ENCODE peak calls at places on chromosomes 2 and 18, in five cellular contexts. B, P, H, S and C are unnamed samples.

GRCh38 chr2:158131483-158131912 is 29.8 kb downstream of the UPP2 start:
- DNase-seq in B (no peak), P (no peak), H (no peak), S (peak), C (no peak)

GRCh38 chr2:73176205-73176880 is 26.0 kb upstream of the NOTO start:
- DNase-seq in B (peak), P (no peak), H (no peak), S (peak), C (no peak)

GRCh38 chr2:65015731-65016130 is 26.5 kb downstream of the SLC1A4 start:
- DNase-seq in B (no peak), P (no peak), H (no peak), S (no peak), C (no peak)

GRCh38 chr18:55321268-55322175 is 266.5 kb downstream of the TCF4 start:
- DNase-seq in B (no peak), P (peak), H (peak), S (no peak), C (peak)

GRCh38 chr2:47095302-47096020 is 59.6 kb downstream of the STPG4 start:
- DNase-seq in B (no peak), P (no peak), H (no peak), S (no peak), C (no peak)

GRCh38 chr18:69401475-69402218 is 959 bp downstream of the DOK6 start:
- DNase-seq in B (no peak), P (no peak), H (peak), S (no peak), C (peak)

GRCh38 chr2:163248321-163249090 is 409.9 kb upstream of the KCNH7 start:
- DNase-seq in B (no peak), P (no peak), H (no peak), S (no peak), C (no peak)

GRCh38 chr18:6650063-6650462 is 79.5 kb upstream of the ARHGAP28 start:
- DNase-seq in B (no peak), P (no peak), H (no peak), S (no peak), C (no peak)

GRCh38 chr2:45652090-45653050 is 895 bp downstream of the PRKCE start:
- DNase-seq in B (no peak), P (no peak), H (peak), S (no peak), C (peak)

GRCh38 chr2:231227309-231228162 is 29.1 kb downstream of the ARMC9 start:
- DNase-seq in B (peak), P (peak), H (peak), S (peak), C (peak)

GRCh38 chr18:2222270-2223185 is 348.8 kb downstream of the METTL4 start:
- DNase-seq in B (no peak), P (no peak), H (peak), S (no peak), C (no peak)

DNA sequence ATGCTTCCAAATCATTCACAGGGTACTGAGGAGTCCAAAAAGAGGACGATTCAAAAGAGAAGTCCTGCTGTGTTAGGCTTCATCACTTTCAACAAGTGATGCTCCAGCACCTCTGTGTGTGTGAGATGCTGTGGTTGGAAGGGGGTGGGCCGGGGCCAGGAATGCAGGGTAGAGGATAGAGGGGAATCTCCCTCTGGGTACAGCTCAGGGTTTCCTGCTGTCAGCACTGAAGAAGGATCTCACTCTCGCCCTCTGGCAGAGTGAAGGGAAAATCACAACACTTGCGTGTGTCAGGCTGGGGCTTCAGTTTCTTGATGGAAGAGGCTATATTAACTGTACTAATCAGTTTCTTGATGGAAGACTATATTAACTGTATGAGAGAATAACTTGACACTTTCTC is 18.0 kb upstream of the ZNF407 start:
- DNase-seq in B (no peak), P (no peak), H (no peak), S (no peak), C (no peak)
- TF ChIP-seq BHLHE40 in B (no peak), P (no peak), H (no peak), S (no peak), C (no peak)

DNA sequence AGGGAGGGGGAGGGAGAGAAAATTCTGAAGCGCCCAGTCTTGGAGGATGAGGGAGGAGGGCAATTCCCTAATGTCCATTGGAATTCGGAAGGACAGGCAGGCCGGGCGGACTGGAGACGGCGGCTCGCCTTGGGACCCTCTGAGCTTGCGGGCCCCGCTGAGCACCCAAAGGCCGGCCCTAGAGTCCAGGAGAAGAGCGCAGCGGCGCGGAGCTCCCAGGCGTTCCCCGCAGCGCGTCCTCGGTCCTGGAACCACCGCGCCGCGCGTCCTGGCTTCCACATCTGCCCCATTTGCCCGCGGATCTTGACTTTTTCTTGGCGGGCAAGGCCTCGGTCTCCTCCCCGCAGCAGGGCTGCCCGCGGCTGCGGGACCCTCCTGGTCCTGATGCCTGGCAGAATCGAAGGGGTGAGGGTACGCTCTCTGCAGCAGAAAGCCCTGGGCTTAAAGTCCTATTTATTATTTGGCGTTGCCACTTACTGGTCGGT is 675 bp upstream of the MLPH start:
- DNase-seq in B (no peak), P (no peak), H (peak), S (no peak), C (no peak)
- H3K4me3 ChIP-seq in B (no peak), P (no peak), H (peak), S (no peak), C (peak)

GRCh38 chr2:106983305-106983704 is 97.3 kb upstream of the ST6GAL2 start:
- DNase-seq in B (no peak), P (no peak), H (no peak), S (no peak), C (no peak)
- TF ChIP-seq BHLHE40 in B (no peak), P (no peak), H (no peak), S (no peak), C (no peak)

GRCh38 chr2:196380575-196380974 is 209.2 kb upstream of the STK17B start:
- DNase-seq in B (no peak), P (no peak), H (no peak), S (no peak), C (no peak)

GRCh38 chr2:196380098-196380497 is 208.7 kb upstream of the STK17B start:
- DNase-seq in B (no peak), P (no peak), H (no peak), S (no peak), C (no peak)

GRCh38 chr2:196384729-196385128 is 213.4 kb upstream of the STK17B start:
- DNase-seq in B (no peak), P (no peak), H (no peak), S (no peak), C (no peak)

GRCh38 chr2:196381464-196381863 is 210.1 kb upstream of the STK17B start:
- DNase-seq in B (no peak), P (no peak), H (no peak), S (no peak), C (no peak)

GRCh38 chr2:196383799-196384198 is 212.4 kb upstream of the STK17B start:
- DNase-seq in B (no peak), P (no peak), H (no peak), S (no peak), C (no peak)
- H3K4me3 ChIP-seq in B (no peak), P (no peak), H (no peak), S (no peak), C (no peak)

DNA sequence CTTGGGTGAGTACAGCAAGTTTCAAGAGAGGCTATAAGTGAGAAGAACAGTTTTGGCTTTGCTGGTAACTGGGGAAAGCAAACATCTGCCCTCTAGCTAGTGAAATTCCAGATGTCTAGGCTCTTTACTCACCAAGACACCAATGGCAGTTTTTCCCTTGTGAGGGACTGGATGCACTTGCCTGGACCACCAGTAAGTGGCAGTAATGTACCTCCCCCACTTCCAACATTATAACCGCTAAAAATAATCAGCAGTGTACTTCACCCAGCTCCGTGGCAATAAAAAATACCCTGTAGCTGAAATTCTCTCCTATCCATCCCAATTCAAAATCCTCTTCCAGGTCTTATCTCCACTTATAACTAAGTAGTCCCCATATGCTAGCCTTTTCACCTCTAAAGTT is 383.9 kb downstream of the ARHGAP15 start:
- DNase-seq in B (peak), P (peak), H (peak), S (peak), C (peak)
- TF ChIP-seq BHLHE40 in B (no peak), P (no peak), H (no peak), S (no peak), C (no peak)

DNA sequence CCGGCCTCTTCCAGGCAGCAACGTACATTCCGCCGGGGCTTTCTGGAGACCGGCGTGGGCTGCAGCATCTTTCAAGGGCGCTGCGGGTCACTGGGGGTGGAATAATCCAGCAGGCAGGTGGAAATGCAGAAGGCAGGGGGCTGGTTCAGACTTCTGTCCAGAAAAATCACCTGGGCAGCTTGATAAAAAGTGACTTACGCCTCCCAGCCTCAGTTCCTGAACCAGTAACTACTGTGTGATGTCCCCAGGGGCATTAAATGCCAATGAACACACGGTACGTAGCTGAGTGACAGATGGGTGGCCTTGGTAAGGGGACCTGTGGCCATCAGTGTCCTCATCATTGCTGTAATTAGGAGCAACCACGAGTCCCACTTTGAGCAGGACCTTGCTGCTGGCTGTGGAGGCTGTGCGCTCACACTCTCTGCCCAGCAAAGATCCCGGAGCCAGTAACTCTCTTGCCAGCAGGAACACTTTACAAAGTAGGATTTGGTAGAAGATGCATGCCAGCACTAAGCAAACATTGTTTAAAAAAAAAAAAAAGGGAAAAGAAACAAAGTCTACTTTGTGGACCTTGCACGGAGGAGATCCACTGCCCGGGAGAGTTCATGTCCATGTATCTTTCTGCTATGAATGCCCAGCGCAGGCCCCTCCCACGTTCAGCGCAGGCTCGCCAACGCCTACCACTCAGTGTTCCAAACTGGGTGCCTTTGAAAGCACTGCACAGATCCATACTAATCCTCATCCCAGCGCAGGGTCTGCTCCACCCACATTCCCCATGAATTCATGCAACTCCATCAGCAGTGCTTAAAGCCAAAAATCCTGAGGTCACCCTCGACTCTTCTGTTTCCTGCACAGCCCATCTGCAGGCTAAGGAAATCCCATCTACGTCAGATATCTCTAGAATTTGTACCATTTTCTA is 177.2 kb downstream of the HDAC4 start:
- DNase-seq in B (no peak), P (no peak), H (no peak), S (peak), C (peak)
- H3K4me3 ChIP-seq in B (no peak), P (no peak), H (no peak), S (peak), C (no peak)

GRCh38 chr2:30465171-30465545 is 18.1 kb downstream of the LCLAT1 start:
- DNase-seq in B (no peak), P (no peak), H (no peak), S (no peak), C (no peak)

GRCh38 chr2:30466216-30466615 is 19.2 kb downstream of the LCLAT1 start:
- DNase-seq in B (no peak), P (no peak), H (no peak), S (no peak), C (no peak)

GRCh38 chr2:30463535-30463934 is 16.5 kb downstream of the LCLAT1 start:
- DNase-seq in B (no peak), P (no peak), H (no peak), S (no peak), C (no peak)

GRCh38 chr2:30462131-30462857 is 15.2 kb downstream of the LCLAT1 start:
- DNase-seq in B (no peak), P (no peak), H (no peak), S (no peak), C (no peak)

GRCh38 chr2:30464544-30465170 is 17.6 kb downstream of the LCLAT1 start:
- DNase-seq in B (no peak), P (no peak), H (no peak), S (peak), C (no peak)
- TF ChIP-seq BHLHE40 in B (no peak), P (no peak), H (no peak), S (no peak), C (no peak)

DNA sequence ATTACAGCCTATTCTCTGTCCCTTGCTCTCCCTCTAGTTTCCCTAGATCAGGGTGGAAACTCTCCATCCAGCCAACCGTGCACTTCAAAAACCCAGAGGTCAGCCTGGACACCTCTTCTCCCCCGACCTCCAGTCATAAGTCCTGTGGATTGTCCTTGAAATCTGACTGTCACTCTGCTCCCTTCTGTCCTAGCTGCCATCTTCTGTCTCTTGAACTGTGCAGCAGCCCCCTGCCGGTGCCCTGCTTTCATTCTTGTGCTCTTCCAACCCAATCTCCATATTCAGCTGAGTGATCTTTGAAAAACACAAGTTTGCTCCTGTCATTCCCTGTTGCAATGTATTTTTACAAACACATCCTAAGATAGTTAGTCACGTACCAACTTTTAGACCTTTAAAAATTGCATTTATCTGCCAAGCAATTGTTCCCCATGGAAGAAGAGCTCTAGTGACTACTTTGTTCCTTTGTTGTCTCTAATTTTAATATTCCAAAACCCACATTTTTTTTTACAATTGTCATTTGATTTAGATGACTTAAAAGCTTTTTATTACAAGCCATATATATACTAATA is 254.3 kb downstream of the CAMKMT start:
- DNase-seq in B (no peak), P (no peak), H (no peak), S (no peak), C (no peak)
- H3K4me3 ChIP-seq in B (no peak), P (no peak), H (no peak), S (no peak), C (no peak)

GRCh38 chr2:17426708-17427107 is 91.5 kb downstream of the RAD51AP2 start:
- DNase-seq in B (no peak), P (no peak), H (no peak), S (no peak), C (no peak)
- TF ChIP-seq BHLHE40 in B (no peak), P (no peak), H (no peak), S (no peak), C (no peak)

GRCh38 chr2:48284624-48285212 is 245.2 kb upstream of the STON1 start:
- DNase-seq in B (no peak), P (no peak), H (no peak), S (no peak), C (no peak)

GRCh38 chr2:48279347-48279746 is 250.6 kb upstream of the STON1 start:
- DNase-seq in B (no peak), P (no peak), H (no peak), S (no peak), C (no peak)

GRCh38 chr2:48283870-48284269 is 246.1 kb upstream of the STON1 start:
- DNase-seq in B (no peak), P (no peak), H (no peak), S (no peak), C (no peak)

GRCh38 chr2:48278590-48278989 is 251.4 kb upstream of the STON1 start:
- DNase-seq in B (no peak), P (no peak), H (no peak), S (no peak), C (no peak)

GRCh38 chr2:48282281-48282680 is 247.7 kb upstream of the STON1 start:
- DNase-seq in B (no peak), P (no peak), H (no peak), S (no peak), C (no peak)
- H3K4me3 ChIP-seq in B (no peak), P (no peak), H (no peak), S (no peak), C (no peak)